ENCODE peak calls at places on chromosomes 5 and 9, in five cellular contexts. V is left ventricle myocardium inferior, H is epithelial cell of esophagus, D is astrocyte of the spinal cord, M is thyroid gland. B is an unnamed sample.

GRCh38 chr5:40071870-40072269 is 607.8 kb upstream of the PTGER4 start:
- DNase-seq in D (peak; percentile 83), V (no peak), M (no peak), H (peak; percentile 75), B (peak; percentile 41)

GRCh38 chr9:127424669-127424986 is 446 bp downstream of the ZNF79 start:
- DNase-seq in V (no peak), D (no peak), M (no peak), H (no peak), B (no peak)

GRCh38 chr5:96228449-96228848 is 204.6 kb downstream of the PCSK1 start:
- DNase-seq in D (peak; percentile 37), V (no peak), M (no peak), H (peak; percentile 84), B (no peak)

GRCh38 chr9:132669329-132669635 is 501 bp downstream of the DDX31 start:
- DNase-seq in H (no peak), M (no peak), V (no peak), D (peak; percentile 26), B (no peak)

GRCh38 chr9:21331676-21332402 is 3.4 kb downstream of the KLHL9 start:
- DNase-seq in H (no peak), D (no peak), V (no peak), M (no peak), B (no peak)

GRCh38 chr9:81609782-81610738 is 79.3 kb downstream of the TLE1 start:
- DNase-seq in M (peak; percentile 72), H (peak; percentile 8), D (peak; percentile 56), V (no peak), B (no peak)

GRCh38 chr5:9540791-9541190 is 5.1 kb downstream of the SEMA5A start:
- DNase-seq in V (no peak), H (no peak), M (no peak), D (peak; percentile 69), B (no peak)

GRCh38 chr5:80204808-80205614 is 50.8 kb downstream of the SERINC5 start:
- DNase-seq in D (no peak), V (peak; percentile 27), M (no peak), H (no peak), B (no peak)

GRCh38 chr9:13267743-13268142 is 11.7 kb downstream of the MPDZ start:
- DNase-seq in H (peak; percentile 82), M (no peak), V (no peak), D (peak; percentile 91), B (no peak)

GRCh38 chr9:125843646-125844045 is 96.5 kb downstream of the PBX3 start:
- DNase-seq in H (no peak), V (no peak), D (peak; percentile 56), M (no peak), B (no peak)

GRCh38 chr5:163609910-163610309 is 104.5 kb downstream of the MAT2B start:
- DNase-seq in V (no peak), H (no peak), M (no peak), D (no peak), B (no peak)
- H3K4me3 ChIP-seq in V (no peak overlapping the region), H (no peak overlapping the region), M (no peak overlapping the region), D (no peak overlapping the region), B (no peak overlapping the region)

GRCh38 chr9:130765135-130766030 is 69.7 kb upstream of the ABL1 start:
- DNase-seq in M (no peak), H (no peak), D (peak; percentile 55), V (no peak), B (no peak)

GRCh38 chr9:130766031-130766903 is 68.8 kb upstream of the ABL1 start:
- DNase-seq in H (no peak), V (no peak), D (no peak), M (peak; percentile 94), B (peak; percentile 55)

GRCh38 chr9:130769004-130769403 is 66.0 kb upstream of the ABL1 start:
- DNase-seq in D (no peak), H (no peak), V (no peak), M (no peak), B (no peak)

GRCh38 chr9:130768265-130768664 is 66.8 kb upstream of the ABL1 start:
- DNase-seq in H (no peak), D (no peak), V (no peak), M (peak; percentile 19), B (no peak)

DNA sequence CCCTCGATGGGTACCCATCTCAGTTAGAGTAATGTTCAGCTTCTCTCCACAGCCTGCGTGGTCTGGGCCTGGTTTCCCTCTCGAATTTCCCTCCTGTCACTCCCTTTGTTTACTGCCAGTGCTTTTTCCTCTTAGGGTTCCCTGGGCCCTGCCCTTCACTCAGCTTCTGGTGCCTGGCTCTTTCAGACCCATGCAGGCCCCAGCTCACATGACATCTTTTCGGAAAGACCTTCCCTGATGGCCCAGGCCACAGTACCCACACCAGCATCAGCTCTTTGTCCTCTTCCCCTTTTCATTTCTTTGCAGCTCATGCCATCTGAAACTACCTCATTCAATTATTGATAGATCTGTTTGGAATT is 68.2 kb upstream of the ABL1 start:
- DNase-seq in M (no peak), V (no peak), H (no peak), D (no peak), B (no peak)
- TF ChIP-seq CTCF in M (no peak), V (no peak), H (no peak), D (no peak), B (no peak)

GRCh38 chr5:66854429-66854828 is 258.2 kb downstream of the MAST4 start:
- DNase-seq in M (no peak), D (no peak), H (no peak), V (no peak), B (no peak)

GRCh38 chr5:66848749-66849641 is 252.8 kb downstream of the MAST4 start:
- DNase-seq in V (no peak), D (no peak), M (no peak), H (no peak), B (no peak)

GRCh38 chr5:66850354-66851075 is 254.3 kb downstream of the MAST4 start:
- DNase-seq in M (no peak), H (peak; percentile 89), D (no peak), V (no peak), B (no peak)

GRCh38 chr5:66851306-66851705 is 255.1 kb downstream of the MAST4 start:
- DNase-seq in M (no peak), D (no peak), V (no peak), H (peak; percentile 60), B (no peak)

DNA sequence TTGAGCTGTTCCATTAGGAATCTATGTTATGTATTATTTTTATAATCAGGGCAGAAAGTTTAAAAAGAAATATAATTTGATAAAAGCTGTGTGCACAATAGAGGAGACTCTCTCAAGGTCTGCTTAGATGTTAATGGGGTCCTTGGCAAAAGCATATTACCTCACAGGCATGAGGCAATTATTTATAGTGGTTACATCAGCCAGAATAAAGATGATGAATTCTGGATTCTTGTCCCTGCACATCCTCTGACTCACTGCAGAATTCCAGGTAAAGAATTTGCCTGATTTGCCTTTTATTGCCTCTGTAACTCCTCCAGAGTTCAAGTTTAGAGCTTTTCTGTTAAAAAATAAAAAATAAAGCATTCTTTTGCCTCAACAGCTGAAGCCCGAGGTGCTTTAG is 253.6 kb downstream of the MAST4 start:
- DNase-seq in D (peak; percentile 57), M (no peak), H (peak; percentile 89), V (no peak), B (no peak)
- H3K4me3 ChIP-seq in D (no peak overlapping the region), M (no peak overlapping the region), H (no peak overlapping the region), V (no peak overlapping the region), B (no peak overlapping the region)

GRCh38 chr9:136344544-136345280 is 17.4 kb downstream of the GPSM1 start:
- DNase-seq in V (no peak), H (no peak), M (no peak), D (no peak), B (no peak)

GRCh38 chr9:136343884-136344269 is 16.5 kb downstream of the GPSM1 start:
- DNase-seq in V (no peak), D (no peak), M (no peak), H (no peak), B (no peak)

GRCh38 chr9:136342191-136343120 is 15.1 kb downstream of the GPSM1 start:
- DNase-seq in H (peak; percentile 80), V (peak; percentile 87), M (peak; percentile 60), D (peak; percentile 71), B (no peak)

GRCh38 chr9:136341769-136342168 is 14.4 kb downstream of the GPSM1 start:
- DNase-seq in H (no peak), M (no peak), D (no peak), V (no peak), B (no peak)

DNA sequence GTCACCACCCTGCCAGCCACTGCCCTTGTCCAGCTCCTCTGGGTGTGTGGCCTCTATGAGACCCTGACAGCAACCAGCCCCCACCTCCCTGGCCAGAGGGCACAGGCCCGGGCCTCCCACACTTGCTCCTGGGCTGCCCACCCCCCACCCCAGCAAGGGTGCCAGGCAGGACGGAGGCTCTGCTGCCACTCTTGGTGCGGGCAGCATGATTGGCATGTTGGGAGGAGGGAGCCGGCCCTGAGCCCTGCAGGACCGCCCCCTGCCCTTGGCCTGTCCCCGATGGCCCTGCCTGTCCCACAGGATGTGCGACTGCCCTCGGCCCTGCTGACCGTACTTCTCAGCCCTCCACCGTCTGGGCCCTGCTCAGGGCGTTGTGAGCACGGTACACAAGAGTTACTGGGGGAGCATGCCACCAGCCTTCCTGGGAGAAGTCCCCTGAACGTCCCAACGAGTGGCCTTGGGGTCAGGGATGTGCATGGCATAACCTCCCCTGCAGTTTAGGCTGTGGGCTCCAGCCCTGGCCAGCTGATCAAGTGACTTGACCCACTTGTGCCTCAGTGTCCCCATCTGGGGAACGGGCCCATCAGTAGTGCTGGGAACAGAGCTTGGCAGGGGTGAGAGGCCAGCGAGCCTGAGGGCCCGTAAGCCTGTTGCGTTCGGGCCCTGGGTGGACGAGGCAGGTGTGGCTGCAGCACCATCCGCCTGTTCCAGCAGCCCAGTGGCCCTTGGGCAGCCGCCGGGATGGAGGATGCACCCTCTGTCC is 16.0 kb downstream of the GPSM1 start:
- DNase-seq in M (no peak), D (no peak), H (no peak), V (peak; percentile 82), B (no peak)
- TF ChIP-seq CTCF in M (no peak), D (no peak), H (no peak), V (no peak), B (no peak)

GRCh38 chr5:38926121-38926520 is 80.3 kb downstream of the OSMR start:
- DNase-seq in H (no peak), V (no peak), M (no peak), D (peak; percentile 42), B (peak; percentile 25)
- H3K4me3 ChIP-seq in H (no peak overlapping the region), V (no peak overlapping the region), M (no peak overlapping the region), D (no peak overlapping the region), B (no peak overlapping the region)

DNA sequence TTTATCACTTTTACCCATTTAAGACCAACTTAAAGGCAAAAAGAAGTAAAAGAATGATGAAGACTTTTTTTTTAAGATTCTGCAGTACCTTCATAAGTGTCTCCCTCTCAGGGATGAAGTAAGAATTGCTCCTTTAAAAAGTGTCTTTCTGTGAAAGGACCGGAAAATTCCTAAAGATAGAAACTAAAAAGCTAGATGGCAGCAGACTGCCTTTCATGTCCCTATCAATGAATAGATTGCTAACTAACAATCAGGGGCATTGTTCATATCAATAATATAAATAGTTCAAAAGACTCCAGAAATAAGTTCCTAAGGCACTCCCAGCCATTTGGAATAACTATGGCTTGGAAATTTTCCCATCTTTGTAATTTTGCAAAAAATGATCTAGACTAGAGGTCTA is 558.0 kb downstream of the PDE4D start:
- DNase-seq in V (no peak), M (no peak), H (no peak), D (no peak), B (no peak)
- TF ChIP-seq CTCF in V (peak; percentile 17), M (peak; percentile 18), H (no peak), D (no peak), B (peak; percentile 23)